ENCODE peak calls at places on chromosomes 16 and 17, in six cellular contexts. J, O, P, Y, F and R are unnamed samples.

GRCh38 chr16:65833171-65833871 is 533.2 kb upstream of the CDH5 start:
- DNase-seq in J (no peak), O (peak), P (no peak), Y (no peak), F (no peak), R (no peak)

GRCh38 chr17:31392856-31393748 is 1.6 kb downstream of the RAB11FIP4 start:
- DNase-seq in J (peak), O (no peak), P (no peak), Y (no peak), F (no peak), R (no peak)

GRCh38 chr17:79420318-79421243 is 190.3 kb downstream of the RBFOX3 start:
- DNase-seq in J (no peak), O (no peak), P (no peak), Y (no peak), F (no peak), R (no peak)

GRCh38 chr16:75264531-75264998 is 13.1 kb upstream of the BCAR1 start:
- DNase-seq in J (no peak), O (peak), P (no peak), Y (no peak), F (no peak), R (no peak)

GRCh38 chr16:8727857-8728618 is 53.6 kb downstream of the ABAT start:
- DNase-seq in J (no peak), O (no peak), P (no peak), Y (no peak), F (no peak), R (no peak)

GRCh38 chr17:49210158-49211029 is at the start of the genes ABI3 and GNGT2:
- DNase-seq in J (peak), O (no peak), P (no peak), Y (no peak), F (peak), R (peak)

GRCh38 chr17:12537436-12537835 is 128.3 kb upstream of the MYOCD start:
- DNase-seq in J (no peak), O (no peak), P (no peak), Y (no peak), F (no peak), R (no peak)

GRCh38 chr16:70695351-70696070 is 9.7 kb upstream of the MTSS2 start:
- DNase-seq in J (peak), O (no peak), P (no peak), Y (peak), F (no peak), R (no peak)

GRCh38 chr16:58658796-58659211 is 25.8 kb downstream of the SLC38A7 start:
- DNase-seq in J (no peak), O (peak), P (no peak), Y (no peak), F (no peak), R (no peak)

GRCh38 chr16:65672960-65673359 is 551.1 kb upstream of the CDH11 start:
- DNase-seq in J (no peak), O (peak), P (no peak), Y (no peak), F (no peak), R (no peak)

GRCh38 chr16:51884773-51885172 is 662.2 kb downstream of the TOX3 start:
- DNase-seq in J (no peak), O (no peak), P (no peak), Y (no peak), F (no peak), R (no peak)